ENCODE peak calls at places on chromosomes 1 and 21, in six cellular contexts. One of them, this sample, is unnamed.

GRCh38 chr1:48688102-48688760 is 88.5 kb downstream of the BEND5 start:
- DNase-seq in non-pigmented ciliary epithelial cell: no peak
- DNase-seq in C1 segment of cervical spinal cord: no peak
- DNase-seq in hippocampal formation: no peak
- DNase-seq in stimulated activated CD4-positive, alpha-beta T cell treated with anti-CD3 and anti-CD28 coated beads, TNF-alpha, amount 100 ng/mL, for 4 hours: no peak
- DNase-seq in NCI-H2081: no peak
- DNase-seq in this sample: no peak

GRCh38 chr1:222697203-222697602 is 15.1 kb downstream of the AIDA start:
- DNase-seq in stimulated activated CD4-positive, alpha-beta T cell treated with anti-CD3 and anti-CD28 coated beads, TNF-alpha, amount 100 ng/mL, for 4 hours: no peak
- DNase-seq in NCI-H2081: no peak
- DNase-seq in hippocampal formation: no peak
- DNase-seq in C1 segment of cervical spinal cord: no peak
- DNase-seq in non-pigmented ciliary epithelial cell: no peak
- DNase-seq in this sample: no peak

GRCh38 chr1:180507826-180508724 is 5.7 kb upstream of the ACBD6 start:
- DNase-seq in NCI-H2081: no peak
- DNase-seq in C1 segment of cervical spinal cord: no peak
- DNase-seq in non-pigmented ciliary epithelial cell: peak
- DNase-seq in hippocampal formation: no peak
- DNase-seq in stimulated activated CD4-positive, alpha-beta T cell treated with anti-CD3 and anti-CD28 coated beads, TNF-alpha, amount 100 ng/mL, for 4 hours: no peak
- DNase-seq in this sample: no peak

GRCh38 chr1:93448983-93449805 is 1.3 kb downstream of the FNBP1L start:
- DNase-seq in hippocampal formation: no peak
- DNase-seq in stimulated activated CD4-positive, alpha-beta T cell treated with anti-CD3 and anti-CD28 coated beads, TNF-alpha, amount 100 ng/mL, for 4 hours: no peak
- DNase-seq in NCI-H2081: peak
- DNase-seq in C1 segment of cervical spinal cord: peak
- DNase-seq in non-pigmented ciliary epithelial cell: no peak
- DNase-seq in this sample: no peak

GRCh38 chr1:107776898-107777663 is 187.9 kb downstream of the VAV3 start:
- DNase-seq in NCI-H2081: peak
- DNase-seq in C1 segment of cervical spinal cord: no peak
- DNase-seq in stimulated activated CD4-positive, alpha-beta T cell treated with anti-CD3 and anti-CD28 coated beads, TNF-alpha, amount 100 ng/mL, for 4 hours: no peak
- DNase-seq in non-pigmented ciliary epithelial cell: no peak
- DNase-seq in hippocampal formation: no peak
- DNase-seq in this sample: no peak

GRCh38 chr21:36709868-36710728 is 11.2 kb downstream of the SIM2 start:
- DNase-seq in non-pigmented ciliary epithelial cell: no peak
- DNase-seq in stimulated activated CD4-positive, alpha-beta T cell treated with anti-CD3 and anti-CD28 coated beads, TNF-alpha, amount 100 ng/mL, for 4 hours: no peak
- DNase-seq in C1 segment of cervical spinal cord: no peak
- DNase-seq in hippocampal formation: no peak
- DNase-seq in NCI-H2081: no peak
- DNase-seq in this sample: no peak

GRCh38 chr1:228194921-228195812 is 12.7 kb upstream of the OBSCN start:
- DNase-seq in stimulated activated CD4-positive, alpha-beta T cell treated with anti-CD3 and anti-CD28 coated beads, TNF-alpha, amount 100 ng/mL, for 4 hours: no peak
- DNase-seq in C1 segment of cervical spinal cord: no peak
- DNase-seq in hippocampal formation: no peak
- DNase-seq in NCI-H2081: no peak
- DNase-seq in non-pigmented ciliary epithelial cell: no peak
- DNase-seq in this sample: no peak

GRCh38 chr1:24923485-24924113 is 6.5 kb downstream of the RUNX3 start:
- DNase-seq in NCI-H2081: no peak
- DNase-seq in C1 segment of cervical spinal cord: no peak
- DNase-seq in hippocampal formation: no peak
- DNase-seq in non-pigmented ciliary epithelial cell: no peak
- DNase-seq in stimulated activated CD4-positive, alpha-beta T cell treated with anti-CD3 and anti-CD28 coated beads, TNF-alpha, amount 100 ng/mL, for 4 hours: no peak
- DNase-seq in this sample: no peak

GRCh38 chr1:160662888-160663287 is 16.0 kb upstream of the SLAMF1 start:
- DNase-seq in non-pigmented ciliary epithelial cell: no peak
- DNase-seq in stimulated activated CD4-positive, alpha-beta T cell treated with anti-CD3 and anti-CD28 coated beads, TNF-alpha, amount 100 ng/mL, for 4 hours: no peak
- DNase-seq in NCI-H2081: no peak
- DNase-seq in C1 segment of cervical spinal cord: no peak
- DNase-seq in hippocampal formation: no peak
- DNase-seq in this sample: no peak

GRCh38 chr21:44911384-44912157 is 9.1 kb downstream of the ITGB2 start:
- DNase-seq in NCI-H2081: peak
- DNase-seq in C1 segment of cervical spinal cord: peak
- DNase-seq in non-pigmented ciliary epithelial cell: no peak
- DNase-seq in hippocampal formation: no peak
- DNase-seq in stimulated activated CD4-positive, alpha-beta T cell treated with anti-CD3 and anti-CD28 coated beads, TNF-alpha, amount 100 ng/mL, for 4 hours: no peak
- DNase-seq in this sample: no peak